ENCODE peak calls at places on chromosomes 13 and 19, in four cellular contexts. W is sigmoid colon; Z is psoas muscle; Q is stimulated activated CD4-positive, alpha-beta T cell treated with anti-CD3 and anti-CD28 coated beads, Interleukin-4, amount 100 ng/mL, for 48 hours. S is an unnamed sample.

GRCh38 chr13:78241278-78241919 is 322.8 kb upstream of the EDNRB start:
- DNase-seq in W (no peak), Z (no peak), Q (peak; percentile 15), S (no peak)

GRCh38 chr13:36344886-36345437 is 1.2 kb downstream of the SPART start:
- DNase-seq in W (no peak), Z (no peak), Q (no peak), S (no peak)

GRCh38 chr13:39874331-39875055 is 219.0 kb downstream of the COG6 start:
- DNase-seq in W (no peak), Z (no peak), Q (no peak), S (no peak)

GRCh38 chr13:21895769-21896168 is 224.9 kb downstream of the FGF9 start:
- DNase-seq in W (no peak), Z (no peak), Q (no peak), S (no peak)

GRCh38 chr13:42454749-42455148 is 119.2 kb upstream of the TNFSF11 start:
- DNase-seq in W (no peak), Z (no peak), Q (no peak), S (no peak)

GRCh38 chr13:89746554-89746953 is 1600.9 kb upstream of the MIR17HG start:
- DNase-seq in W (no peak), Z (no peak), Q (no peak), S (no peak)

GRCh38 chr13:27448308-27448707 is 2.1 kb downstream of the MTIF3 start:
- DNase-seq in W (no peak), Z (no peak), Q (no peak), S (no peak)

GRCh38 chr19:55554749-55555152 is 9.4 kb upstream of the SBK3 start:
- DNase-seq in W (no peak), Z (no peak), Q (no peak), S (no peak)

GRCh38 chr19:46355234-46355990 is 8.5 kb downstream of the PPP5C start:
- DNase-seq in W (peak; percentile 51), Z (no peak), Q (peak; percentile 14), S (peak; percentile 75)

GRCh38 chr13:65856464-65856863 is 1373.7 kb downstream of the PCDH9 start:
- DNase-seq in W (no peak), Z (no peak), Q (no peak), S (no peak)

GRCh38 chr13:60412909-60413616 is 16.0 kb downstream of the TDRD3 start:
- DNase-seq in W (no peak), Z (no peak), Q (no peak), S (no peak)

GRCh38 chr13:97257800-97258799 is 36.0 kb downstream of the MBNL2 start:
- DNase-seq in W (peak; percentile 83), Z (peak; percentile 79), Q (no peak), S (no peak)

GRCh38 chr19:33883869-33884519 is 87.3 kb downstream of the KCTD15 start:
- DNase-seq in W (no peak), Z (no peak), Q (no peak), S (no peak)

GRCh38 chr13:44762946-44763345 is 186.8 kb upstream of the TSC22D1 start:
- DNase-seq in W (no peak), Z (no peak), Q (no peak), S (no peak)

GRCh38 chr19:49073514-49074378 is 1.2 kb upstream of the KCNA7 start:
- DNase-seq in W (no peak), Z (peak; percentile 74), Q (no peak), S (no peak)

GRCh38 chr19:36142046-36142445 is 2.2 kb downstream of the CAPNS1 start:
- DNase-seq in W (no peak), Z (no peak), Q (no peak), S (no peak)

GRCh38 chr19:1989513-1990229 is 25.8 kb downstream of the BTBD2 start:
- DNase-seq in W (no peak), Z (no peak), Q (no peak), S (no peak)

GRCh38 chr13:44726214-44726613 is 150.1 kb upstream of the TSC22D1 start:
- DNase-seq in W (no peak), Z (no peak), Q (no peak), S (no peak)

GRCh38 chr13:42110410-42111155 is 62.1 kb downstream of the DGKH start:
- DNase-seq in W (no peak), Z (no peak), Q (peak; percentile 8), S (no peak)

GRCh38 chr19:54388001-54388802 is 23.5 kb upstream of the LAIR1 start:
- DNase-seq in W (no peak), Z (no peak), Q (peak; percentile 12), S (peak; percentile 75)

GRCh38 chr19:18662972-18663732 is 20.3 kb upstream of the CRTC1 start:
- DNase-seq in W (no peak), Z (no peak), Q (no peak), S (no peak)

GRCh38 chr19:3270908-3271307 is 46.4 kb downstream of the CELF5 start:
- DNase-seq in W (no peak), Z (no peak), Q (peak; percentile 25), S (no peak)

GRCh38 chr19:38890686-38891085 is 8.7 kb downstream of the SIRT2 start:
- DNase-seq in W (no peak), Z (peak; percentile 59), Q (no peak), S (no peak)

GRCh38 chr19:28196961-28197360 is 1016.0 kb downstream of the UQCRFS1 start:
- DNase-seq in W (no peak), Z (no peak), Q (no peak), S (no peak)

GRCh38 chr19:18543814-18544475 is 572 bp upstream of the FKBP8 start:
- DNase-seq in W (peak; percentile 78), Z (no peak), Q (peak; percentile 67), S (peak; percentile 84)

GRCh38 chr19:54429176-54429495 is 13.9 kb downstream of the TTYH1 start:
- DNase-seq in W (no peak), Z (no peak), Q (no peak), S (no peak)

GRCh38 chr13:100633461-100633860 is 41.1 kb downstream of the TMTC4 start:
- DNase-seq in W (no peak), Z (no peak), Q (no peak), S (no peak)

GRCh38 chr19:35346193-35347052 is 1.3 kb upstream of the FFAR1 start:
- DNase-seq in W (peak; percentile 53), Z (no peak), Q (peak; percentile 52), S (peak; percentile 77)

GRCh38 chr19:8320564-8321066 is 560 bp downstream of the NDUFA7 start:
- DNase-seq in W (no peak), Z (no peak), Q (no peak), S (no peak)

GRCh38 chr13:104571161-104571889 is 1505.1 kb upstream of the SLC10A2 start:
- DNase-seq in W (peak; percentile 79), Z (peak; percentile 28), Q (no peak), S (no peak)

GRCh38 chr13:75016225-75016624 is 465.7 kb downstream of the TBC1D4 start:
- DNase-seq in W (no peak), Z (no peak), Q (no peak), S (no peak)

GRCh38 chr13:41178040-41178439 is 16.3 kb downstream of the KBTBD7 start:
- DNase-seq in W (no peak), Z (no peak), Q (no peak), S (no peak)

GRCh38 chr13:87923713-87924112 is 252.5 kb downstream of the SLITRK5 start:
- DNase-seq in W (no peak), Z (no peak), Q (no peak), S (no peak)

GRCh38 chr13:111153977-111154332 is 38.8 kb downstream of the ARHGEF7 start:
- DNase-seq in W (peak; percentile 75), Z (no peak), Q (peak; percentile 50), S (no peak)

GRCh38 chr19:14550201-14550754 is 20.9 kb downstream of the TECR start:
- DNase-seq in W (no peak), Z (no peak), Q (no peak), S (no peak)

GRCh38 chr13:48892311-48892710 is 83.4 kb upstream of the FNDC3A start:
- DNase-seq in W (no peak), Z (no peak), Q (no peak), S (no peak)

GRCh38 chr13:100753391-100753790 is 78.8 kb upstream of the TMTC4 start:
- DNase-seq in W (no peak), Z (no peak), Q (no peak), S (no peak)

S was measured in cardiac septum.